ENCODE peak calls at places on chromosomes 12 and 14, in ten cellular contexts. One of them, this sample, is unnamed.

GRCh38 chr12:56271031-56271430 is 4.3 kb downstream of the COQ10A start:
- DNase-seq in activated CD4-positive, alpha-beta T cell treated with anti-CD3 and anti-CD28 coated beads, Interleukin-2, amount 50 U/mL, for 1 hour: no peak
- DNase-seq in T-cell: no peak
- DNase-seq in amygdala: no peak
- DNase-seq in dermis microvascular lymphatic vessel endothelial cell: peak
- DNase-seq in head of caudate nucleus: no peak
- DNase-seq in upper lobe of right lung: no peak
- DNase-seq in choroid plexus epithelial cell: peak
- DNase-seq in HTR-8/SVneo: peak
- DNase-seq in DMS153: no peak
- DNase-seq in this sample: no peak

GRCh38 chr12:119208626-119209061 is 29.9 kb downstream of the HSPB8 start:
- DNase-seq in HTR-8/SVneo: no peak
- DNase-seq in upper lobe of right lung: no peak
- DNase-seq in choroid plexus epithelial cell: peak
- DNase-seq in dermis microvascular lymphatic vessel endothelial cell: no peak
- DNase-seq in T-cell: no peak
- DNase-seq in amygdala: peak
- DNase-seq in DMS153: peak
- DNase-seq in activated CD4-positive, alpha-beta T cell treated with anti-CD3 and anti-CD28 coated beads, Interleukin-2, amount 50 U/mL, for 1 hour: no peak
- DNase-seq in head of caudate nucleus: peak
- DNase-seq in this sample: peak

GRCh38 chr12:120447992-120448391 is 1.7 kb downstream of the GATC start:
- DNase-seq in dermis microvascular lymphatic vessel endothelial cell: no peak
- DNase-seq in choroid plexus epithelial cell: no peak
- DNase-seq in upper lobe of right lung: no peak
- DNase-seq in amygdala: no peak
- DNase-seq in activated CD4-positive, alpha-beta T cell treated with anti-CD3 and anti-CD28 coated beads, Interleukin-2, amount 50 U/mL, for 1 hour: no peak
- DNase-seq in HTR-8/SVneo: no peak
- DNase-seq in T-cell: no peak
- DNase-seq in DMS153: no peak
- DNase-seq in head of caudate nucleus: no peak
- DNase-seq in this sample: no peak

GRCh38 chr12:51905507-51906438 is 1.5 kb upstream of the ACVRL1 start:
- DNase-seq in upper lobe of right lung: no peak
- DNase-seq in activated CD4-positive, alpha-beta T cell treated with anti-CD3 and anti-CD28 coated beads, Interleukin-2, amount 50 U/mL, for 1 hour: no peak
- DNase-seq in head of caudate nucleus: no peak
- DNase-seq in HTR-8/SVneo: no peak
- DNase-seq in DMS153: no peak
- DNase-seq in choroid plexus epithelial cell: peak
- DNase-seq in amygdala: no peak
- DNase-seq in T-cell: no peak
- DNase-seq in dermis microvascular lymphatic vessel endothelial cell: peak
- DNase-seq in this sample: peak

GRCh38 chr12:57342207-57342691 is 88.6 kb downstream of the R3HDM2 start:
- DNase-seq in amygdala: peak
- DNase-seq in head of caudate nucleus: peak
- DNase-seq in HTR-8/SVneo: no peak
- DNase-seq in choroid plexus epithelial cell: peak
- DNase-seq in DMS153: no peak
- DNase-seq in dermis microvascular lymphatic vessel endothelial cell: no peak
- DNase-seq in T-cell: no peak
- DNase-seq in upper lobe of right lung: no peak
- DNase-seq in activated CD4-positive, alpha-beta T cell treated with anti-CD3 and anti-CD28 coated beads, Interleukin-2, amount 50 U/mL, for 1 hour: no peak
- DNase-seq in this sample: peak

GRCh38 chr12:21881950-21882349 is 59.3 kb downstream of the ABCC9 start:
- DNase-seq in HTR-8/SVneo: no peak
- DNase-seq in upper lobe of right lung: no peak
- DNase-seq in activated CD4-positive, alpha-beta T cell treated with anti-CD3 and anti-CD28 coated beads, Interleukin-2, amount 50 U/mL, for 1 hour: no peak
- DNase-seq in choroid plexus epithelial cell: no peak
- DNase-seq in T-cell: no peak
- DNase-seq in amygdala: peak
- DNase-seq in head of caudate nucleus: peak
- DNase-seq in DMS153: no peak
- DNase-seq in dermis microvascular lymphatic vessel endothelial cell: no peak
- DNase-seq in this sample: no peak

GRCh38 chr12:12582193-12582881 is 19.7 kb upstream of the DUSP16 start:
- DNase-seq in amygdala: no peak
- DNase-seq in dermis microvascular lymphatic vessel endothelial cell: no peak
- DNase-seq in activated CD4-positive, alpha-beta T cell treated with anti-CD3 and anti-CD28 coated beads, Interleukin-2, amount 50 U/mL, for 1 hour: no peak
- DNase-seq in T-cell: no peak
- DNase-seq in upper lobe of right lung: no peak
- DNase-seq in head of caudate nucleus: no peak
- DNase-seq in HTR-8/SVneo: no peak
- DNase-seq in DMS153: no peak
- DNase-seq in choroid plexus epithelial cell: no peak
- DNase-seq in this sample: no peak

GRCh38 chr12:90102957-90103652 is 394.5 kb upstream of the ATP2B1 start:
- DNase-seq in dermis microvascular lymphatic vessel endothelial cell: peak
- DNase-seq in amygdala: no peak
- DNase-seq in HTR-8/SVneo: peak
- DNase-seq in DMS153: peak
- DNase-seq in head of caudate nucleus: no peak
- DNase-seq in upper lobe of right lung: no peak
- DNase-seq in choroid plexus epithelial cell: peak
- DNase-seq in T-cell: no peak
- DNase-seq in activated CD4-positive, alpha-beta T cell treated with anti-CD3 and anti-CD28 coated beads, Interleukin-2, amount 50 U/mL, for 1 hour: peak
- DNase-seq in this sample: no peak

GRCh38 chr14:23640524-23641141 is 4.5 kb downstream of the DHRS2 start:
- DNase-seq in dermis microvascular lymphatic vessel endothelial cell: no peak
- DNase-seq in head of caudate nucleus: no peak
- DNase-seq in amygdala: no peak
- DNase-seq in upper lobe of right lung: no peak
- DNase-seq in DMS153: peak
- DNase-seq in T-cell: no peak
- DNase-seq in HTR-8/SVneo: peak
- DNase-seq in choroid plexus epithelial cell: peak
- DNase-seq in activated CD4-positive, alpha-beta T cell treated with anti-CD3 and anti-CD28 coated beads, Interleukin-2, amount 50 U/mL, for 1 hour: no peak
- DNase-seq in this sample: peak